ENCODE peak calls at places on chromosomes 7 and 10, in nine cellular contexts. P is HepG2; Q is thoracic aorta; D is hepatocyte; B is CD8-positive, alpha-beta memory T cell; C is sigmoid colon; E is GM23338; I is cardiac muscle cell; U is mesendoderm. W is an unnamed sample.
A peak's percentile ranks its signal among the peaks of the same experiment; 100 is the strongest.

GRCh38 chr7:157481389-157481788 is 144.6 kb downstream of the DNAJB6 start:
- DNase-seq in P (no peak), Q (no peak), D (no peak), B (no peak), C (no peak), E (no peak), I (no peak), U (no peak), W (no peak)

GRCh38 chr10:63700209-63700934 is 179.2 kb downstream of the REEP3 start:
- DNase-seq in P (no peak), Q (peak; percentile 53), D (peak; percentile 42), B (no peak), C (no peak), E (no peak), I (no peak), U (no peak), W (peak; percentile 82)

GRCh38 chr7:15131661-15132060 is 229.1 kb upstream of the DGKB start:
- DNase-seq in P (no peak), Q (no peak), D (no peak), B (no peak), C (no peak), E (no peak), I (no peak), U (peak; percentile 37), W (no peak)

GRCh38 chr10:91653214-91653875 is 20.5 kb upstream of the PPP1R3C start:
- DNase-seq in P (no peak), Q (no peak), D (no peak), B (no peak), C (no peak), E (no peak), I (no peak), U (no peak), W (no peak)

GRCh38 chr7:151773795-151774194 is 103.1 kb downstream of the PRKAG2 start:
- DNase-seq in P (no peak), Q (no peak), D (no peak), B (no peak), C (peak; percentile 47), E (no peak), I (no peak), U (no peak), W (no peak)

GRCh38 chr7:68770649-68771048 is 827.6 kb upstream of the AUTS2 start:
- DNase-seq in P (no peak), Q (no peak), D (peak; percentile 60), B (no peak), C (no peak), E (no peak), I (peak; percentile 64), U (no peak), W (no peak)

GRCh38 chr7:1168422-1168821 is 8.4 kb upstream of the ZFAND2A start:
- DNase-seq in P (no peak), Q (no peak), D (no peak), B (no peak), C (no peak), E (no peak), I (no peak), U (no peak), W (no peak)

GRCh38 chr10:77393821-77394501 is 243.6 kb downstream of the KCNMA1 start:
- DNase-seq in P (no peak), Q (no peak), D (no peak), B (no peak), C (no peak), E (no peak), I (no peak), U (no peak), W (no peak)

GRCh38 chr10:46229144-46229563 is 57.6 kb upstream of the ANTXRL start:
- DNase-seq in P (peak; percentile 46), Q (no peak), D (peak; percentile 54), B (peak; percentile 11), C (no peak), E (peak; percentile 81), I (peak; percentile 61), U (peak; percentile 84), W (no peak)

GRCh38 chr7:137772748-137773147 is 74.0 kb downstream of the DGKI start:
- DNase-seq in P (no peak), Q (no peak), D (no peak), B (no peak), C (no peak), E (no peak), I (no peak), U (peak; percentile 7), W (no peak)

DNA sequence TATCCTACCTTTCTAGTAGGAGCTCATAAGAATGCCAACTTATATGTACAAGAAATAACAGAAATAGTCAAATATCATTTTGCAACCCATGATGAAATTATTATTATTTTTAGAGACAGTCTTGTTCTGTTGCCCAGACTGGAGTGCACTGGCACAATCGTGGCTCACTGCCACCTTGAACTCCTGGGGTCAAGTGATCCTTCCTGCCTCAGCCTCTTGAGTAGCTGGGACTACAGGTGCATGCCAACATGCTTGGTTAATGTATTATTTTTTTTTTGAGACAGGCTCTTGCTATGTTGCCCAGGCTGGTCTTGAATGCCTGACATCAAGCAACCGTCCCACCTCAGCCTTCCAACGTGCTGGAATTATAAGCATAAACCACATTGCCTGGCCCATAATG is 44.8 kb downstream of the TNPO3 start:
- DNase-seq in P (no peak), Q (no peak), D (no peak), B (no peak), C (no peak), E (no peak), I (no peak), U (no peak), W (peak; percentile 21)
- H3K4me3 ChIP-seq in P (no peak overlapping the region), Q (no peak overlapping the region), D (no peak overlapping the region), B (no peak overlapping the region), C (no peak overlapping the region), E (no peak overlapping the region), I (no peak overlapping the region), U (no peak overlapping the region), W (no peak overlapping the region)

GRCh38 chr10:16120563-16120962 is 260.3 kb upstream of the MINDY3 start:
- DNase-seq in P (no peak), Q (no peak), D (no peak), B (no peak), C (no peak), E (peak; percentile 39), I (no peak), U (no peak), W (no peak)
- H3K4me3 ChIP-seq in P (no peak overlapping the region), Q (no peak overlapping the region), D (no peak overlapping the region), B (no peak overlapping the region), C (no peak overlapping the region), E (no peak overlapping the region), I (no peak overlapping the region), U (no peak overlapping the region), W (no peak overlapping the region)

DNA sequence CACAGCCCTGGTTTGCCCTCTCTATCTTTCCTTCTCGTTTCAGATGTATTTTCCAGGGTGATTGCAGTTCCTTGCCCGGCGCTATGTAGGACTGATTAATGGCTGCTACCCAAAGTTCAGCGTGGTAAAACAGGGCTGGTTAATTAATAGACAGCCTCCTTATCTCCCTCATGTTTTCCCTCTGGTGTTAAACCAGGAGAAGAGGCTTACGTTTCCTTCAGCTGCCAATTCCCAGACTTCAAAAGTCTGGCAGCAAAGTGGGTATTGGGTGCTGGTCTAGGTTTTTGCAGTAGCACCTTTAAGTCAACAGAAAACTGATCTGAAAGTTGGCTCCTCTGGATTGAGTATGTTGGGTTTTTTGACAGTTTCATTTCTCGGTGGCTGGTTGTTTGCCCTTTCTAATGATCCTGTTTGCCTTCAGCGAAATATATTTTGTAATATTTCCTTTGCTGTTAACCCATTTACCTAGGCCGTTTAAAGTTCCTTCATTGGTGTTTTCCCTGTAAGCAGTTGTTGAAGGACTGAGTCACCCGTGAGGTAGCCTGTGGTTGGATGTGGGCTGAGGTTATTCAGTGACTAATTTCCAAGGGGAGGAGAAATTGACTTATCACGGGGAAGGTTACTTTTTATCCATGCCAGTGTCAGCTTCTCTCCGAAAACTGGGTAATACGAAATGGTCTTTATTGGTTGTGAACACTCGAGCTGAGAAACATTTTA is 257.1 kb downstream of the KIAA1217 start:
- DNase-seq in P (peak; percentile 92), Q (no peak), D (peak; percentile 83), B (no peak), C (no peak), E (no peak), I (no peak), U (no peak), W (peak; percentile 53)
- H3K4me3 ChIP-seq in P (peak overlapping the region; percentile 67), Q (peak overlapping the region; percentile 48), D (no peak overlapping the region), B (no peak overlapping the region), C (no peak overlapping the region), E (no peak overlapping the region), I (no peak overlapping the region), U (no peak overlapping the region), W (peak overlapping the region; percentile 53)

DNA sequence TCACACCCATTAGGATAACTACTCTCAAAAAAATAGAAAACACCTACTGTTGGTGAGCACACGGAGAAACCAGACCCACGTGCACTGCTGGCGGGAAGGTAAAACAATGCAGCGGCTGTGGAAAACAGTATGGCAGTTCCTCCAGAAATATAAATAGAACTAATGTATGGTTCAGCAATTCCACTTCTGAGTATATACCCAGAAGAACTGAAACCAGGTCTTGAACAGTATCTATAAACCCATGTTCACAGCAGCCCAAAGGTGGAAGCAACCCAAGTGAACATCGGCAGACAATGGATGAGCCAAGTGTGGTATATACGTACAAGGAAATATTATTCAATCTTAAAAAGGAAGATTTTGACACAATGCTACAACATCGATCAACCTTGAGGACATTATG is 164.7 kb downstream of the ZMYND11 start:
- DNase-seq in P (no peak), Q (no peak), D (no peak), B (no peak), C (no peak), E (no peak), I (no peak), U (no peak), W (no peak)
- H3K4me3 ChIP-seq in P (no peak overlapping the region), Q (no peak overlapping the region), D (no peak overlapping the region), B (no peak overlapping the region), C (no peak overlapping the region), E (no peak overlapping the region), I (no peak overlapping the region), U (no peak overlapping the region), W (no peak overlapping the region)

GRCh38 chr7:28700790-28701203 is 257.3 kb downstream of the TRIL start:
- DNase-seq in P (no peak), Q (no peak), D (no peak), B (no peak), C (no peak), E (no peak), I (peak; percentile 51), U (no peak), W (no peak)
- H3K4me3 ChIP-seq in P (no peak overlapping the region), Q (peak overlapping the region; percentile 24), D (no peak overlapping the region), B (no peak overlapping the region), C (no peak overlapping the region), E (no peak overlapping the region), I (no peak overlapping the region), U (no peak overlapping the region), W (peak overlapping the region; percentile 8)

DNA sequence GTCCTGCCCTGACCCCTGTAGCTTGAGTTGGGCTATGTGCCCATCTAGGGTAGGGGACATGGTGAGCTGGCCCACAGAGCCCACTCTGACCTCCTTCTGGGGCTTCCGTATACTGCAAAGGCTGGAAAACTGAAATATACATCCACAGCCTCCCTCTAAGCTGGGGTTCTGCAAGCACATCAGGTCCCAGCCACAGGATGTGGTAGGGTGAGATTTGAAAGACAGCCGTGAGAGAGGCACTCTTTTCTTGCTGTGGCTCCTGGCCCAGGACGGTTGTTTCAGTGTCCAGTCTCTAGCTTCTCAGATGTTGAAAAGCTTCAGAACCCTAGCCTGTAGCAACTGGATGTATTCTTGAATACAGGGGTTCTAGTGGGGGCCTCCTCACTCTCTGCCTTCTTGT is 60.1 kb upstream of the ADRB1 start:
- DNase-seq in P (no peak), Q (no peak), D (no peak), B (no peak), C (no peak), E (no peak), I (no peak), U (no peak), W (no peak)
- H3K4me3 ChIP-seq in P (no peak overlapping the region), Q (no peak overlapping the region), D (no peak overlapping the region), B (no peak overlapping the region), C (no peak overlapping the region), E (no peak overlapping the region), I (no peak overlapping the region), U (no peak overlapping the region), W (no peak overlapping the region)